ENCODE peak calls at places on chromosomes 6 and 20, in four cellular contexts. O, L, V and C are unnamed samples.

GRCh38 chr20:23141450-23142161 is 55.5 kb upstream of the CD93 start:
- DNase-seq in O (no peak), L (no peak), V (no peak), C (no peak)

GRCh38 chr6:35185302-35185681 is 28.5 kb upstream of the SCUBE3 start:
- DNase-seq in O (peak), L (no peak), V (no peak), C (no peak)

GRCh38 chr20:5364136-5364821 is 47.5 kb upstream of the PROKR2 start:
- DNase-seq in O (no peak), L (no peak), V (no peak), C (no peak)

GRCh38 chr6:144265390-144265789 is 19.7 kb upstream of the UTRN start:
- DNase-seq in O (no peak), L (no peak), V (peak), C (no peak)

GRCh38 chr6:123118811-123119210 is 122.8 kb downstream of the CLVS2 start:
- DNase-seq in O (no peak), L (no peak), V (no peak), C (no peak)

GRCh38 chr6:160534050-160534696 is 129.9 kb downstream of the LPA start:
- DNase-seq in O (no peak), L (peak), V (peak), C (peak)

GRCh38 chr20:59836768-59837167 is 96.7 kb downstream of the SYCP2 start:
- DNase-seq in O (no peak), L (no peak), V (no peak), C (no peak)

GRCh38 chr20:2006452-2007381 is 12.9 kb upstream of the PDYN start:
- DNase-seq in O (no peak), L (peak), V (peak), C (no peak)

DNA sequence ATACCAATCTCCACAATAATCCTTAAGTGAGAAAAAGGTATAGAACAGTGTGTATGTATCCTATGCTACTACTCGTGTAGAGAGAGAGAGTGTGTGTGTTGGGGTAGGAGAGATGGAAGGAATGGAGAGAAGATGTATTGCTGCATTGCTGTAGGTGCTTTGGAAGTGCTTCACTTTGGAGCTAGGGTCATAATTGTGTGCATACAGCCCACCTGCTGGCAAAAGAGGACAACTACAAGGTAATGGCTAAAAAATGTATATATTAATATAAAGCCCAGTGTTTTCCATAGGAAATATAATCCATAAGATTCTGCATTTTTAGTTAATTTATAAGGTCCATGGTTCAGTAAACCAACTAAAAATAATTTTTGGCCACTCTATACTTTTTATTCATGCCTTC is 36.1 kb downstream of the SERAC1 start:
- DNase-seq in O (no peak), L (no peak), V (peak), C (no peak)
- TF ChIP-seq CTCF in O (peak), L (peak), V (peak), C (peak)

DNA sequence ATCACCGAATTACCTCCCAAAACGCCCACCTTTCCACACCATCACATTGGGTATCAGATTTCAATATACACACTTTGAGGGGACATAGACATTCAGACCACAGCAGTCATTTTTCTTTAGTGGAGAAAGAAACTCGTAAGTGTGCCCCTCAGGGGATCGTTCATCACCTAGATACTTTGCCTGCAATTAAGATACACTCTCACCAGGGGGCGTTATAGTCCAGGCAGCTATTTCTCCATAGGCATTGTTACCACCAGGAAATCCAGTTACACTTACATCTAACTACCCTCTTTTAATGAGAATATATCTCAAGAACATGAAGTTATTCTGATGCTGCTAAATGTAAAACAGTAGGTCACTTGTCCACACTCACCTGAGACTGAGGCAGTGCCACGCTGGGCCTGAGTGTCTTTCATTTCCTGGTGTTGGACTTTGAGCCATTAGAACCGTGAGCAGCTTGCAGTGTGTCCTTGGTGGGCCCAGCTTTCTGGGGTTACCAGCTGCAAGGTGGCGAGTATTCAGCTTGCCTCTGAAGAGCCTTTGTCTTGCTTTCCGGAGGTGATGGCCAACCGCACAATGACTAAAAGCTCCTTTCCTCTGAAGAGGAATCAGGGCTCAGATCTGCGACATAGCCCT is 35.1 kb upstream of the UNC93A start:
- DNase-seq in O (no peak), L (no peak), V (no peak), C (no peak)
- TF ChIP-seq CTCF in O (no peak), L (no peak), V (no peak), C (no peak)

GRCh38 chr20:51318058-51318960 is 224.2 kb downstream of the NFATC2 start:
- DNase-seq in O (no peak), L (peak), V (peak), C (peak)
- TF ChIP-seq CTCF in O (peak), L (peak), V (peak), C (peak)

DNA sequence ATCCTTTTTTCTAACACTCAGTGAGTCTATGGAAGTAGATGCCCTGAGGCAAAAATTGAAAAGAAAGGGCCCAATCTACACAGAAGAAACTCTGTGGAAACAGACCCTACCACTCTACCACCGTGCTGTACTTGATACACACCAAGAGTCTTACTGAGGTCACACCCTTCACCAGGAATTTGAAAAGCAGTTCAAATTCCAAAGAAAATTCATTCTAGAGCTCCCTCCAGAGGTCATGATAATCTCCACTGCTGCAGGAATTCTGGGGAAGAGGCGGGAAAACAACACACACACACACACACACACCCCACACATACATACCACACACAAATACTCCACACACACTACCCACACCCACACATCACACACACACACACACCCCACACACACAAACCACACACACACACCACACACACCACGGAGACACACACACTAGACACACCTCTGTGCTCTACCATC is 336.8 kb downstream of the HDGFL1 start:
- DNase-seq in O (no peak), L (no peak), V (no peak), C (no peak)
- TF ChIP-seq CTCF in O (peak), L (no peak), V (no peak), C (no peak)

GRCh38 chr6:39370021-39370420 is 47.5 kb upstream of the KCNK16 start:
- DNase-seq in O (no peak), L (no peak), V (no peak), C (no peak)
- TF ChIP-seq CTCF in O (peak), L (no peak), V (no peak), C (no peak)

GRCh38 chr6:42141603-42142117 is 760 bp downstream of the C6orf132 start:
- DNase-seq in O (no peak), L (no peak), V (no peak), C (no peak)
- TF ChIP-seq CTCF in O (no peak), L (no peak), V (no peak), C (no peak)

GRCh38 chr6:128024976-128025375 is 124.1 kb upstream of the THEMIS start:
- DNase-seq in O (no peak), L (no peak), V (no peak), C (no peak)
- TF ChIP-seq CTCF in O (no peak), L (no peak), V (no peak), C (no peak)

GRCh38 chr20:31566658-31567379 is 38.3 kb upstream of the ID1 start:
- DNase-seq in O (no peak), L (no peak), V (no peak), C (no peak)
- TF ChIP-seq CTCF in O (no peak), L (no peak), V (no peak), C (no peak)